ENCODE peak calls at places on chromosome 21, in four cellular contexts. Z, G, I and O are unnamed samples.

GRCh38 chr21:34031835-34032370 is 41.5 kb upstream of the MRPS6 start:
- ATAC-seq in I (peak; percentile 52), Z (no peak), G (peak; percentile 28), O (peak; percentile 51)

GRCh38 chr21:33666153-33666552 is 23.9 kb downstream of the ITSN1 start:
- ATAC-seq in I (no peak), G (no peak), Z (no peak), O (no peak)

GRCh38 chr21:32920474-32920873 is 105.3 kb upstream of the OLIG2 start:
- ATAC-seq in Z (no peak), G (no peak), I (no peak), O (no peak)

GRCh38 chr21:37620401-37620800 is 253.8 kb downstream of the DYRK1A start:
- ATAC-seq in G (no peak), I (no peak), Z (no peak), O (no peak)

GRCh38 chr21:44272231-44272858 is 10.6 kb upstream of the DNMT3L start:
- ATAC-seq in I (no peak), G (no peak), Z (no peak), O (no peak)

GRCh38 chr21:37322084-37322483 is 44.5 kb upstream of the DYRK1A start:
- ATAC-seq in G (no peak), Z (no peak), I (no peak), O (no peak)

GRCh38 chr21:34933609-34934345 is 115.3 kb downstream of the RUNX1 start:
- ATAC-seq in G (peak; percentile 89), I (peak; percentile 77), Z (no peak), O (peak; percentile 85)

GRCh38 chr21:25573409-25574206 is 33.7 kb downstream of the MRPL39 start:
- ATAC-seq in G (peak; percentile 81), I (peak; percentile 50), Z (peak; percentile 100), O (peak; percentile 57)

GRCh38 chr21:38438476-38438893 is 59.8 kb downstream of the ERG start:
- ATAC-seq in I (no peak), Z (no peak), G (no peak), O (no peak)